ENCODE peak calls at places on chromosomes 1 and 21, in five cellular contexts. A, K, P, H and B are unnamed samples.

GRCh38 chr1:235835226-235835625 is 31.5 kb downstream of the LYST start:
- DNase-seq in K (no peak), H (no peak), P (no peak), A (no peak), B (no peak)

GRCh38 chr21:35909456-35910178 is 150.7 kb downstream of the SETD4 start:
- DNase-seq in H (no peak), K (no peak), A (no peak), P (no peak), B (no peak)

GRCh38 chr1:230753586-230754251 is 6.5 kb downstream of the CAPN9 start:
- DNase-seq in P (no peak), H (peak; percentile 9), A (peak; percentile 87), K (peak; percentile 37), B (no peak)

GRCh38 chr1:165842363-165843129 is 15.1 kb downstream of the UCK2 start:
- DNase-seq in P (no peak), A (no peak), K (no peak), H (no peak), B (no peak)

GRCh38 chr1:64864018-64864945 is 102.1 kb downstream of the JAK1 start:
- DNase-seq in H (no peak), P (peak; percentile 81), K (no peak), A (no peak), B (no peak)

GRCh38 chr1:165539306-165539705 is 4.5 kb upstream of the LRRC52 start:
- DNase-seq in H (no peak), A (no peak), K (no peak), P (no peak), B (no peak)

GRCh38 chr1:54768093-54768492 is 3.8 kb upstream of the PARS2 start:
- DNase-seq in P (no peak), K (no peak), H (no peak), A (no peak), B (peak; percentile 5)

GRCh38 chr1:209241481-209241880 is 342.0 kb upstream of the CAMK1G start:
- DNase-seq in H (no peak), P (no peak), A (no peak), K (no peak), B (no peak)

GRCh38 chr1:17227358-17227915 is 21.5 kb upstream of the PADI3 start:
- DNase-seq in P (no peak), K (no peak), A (no peak), H (no peak), B (no peak)

GRCh38 chr1:52558941-52559340 is 6.0 kb upstream of the TUT4 start:
- DNase-seq in K (no peak), H (no peak), P (no peak), A (no peak), B (no peak)

GRCh38 chr1:20724364-20725188 is 6.8 kb upstream of the KIF17 start:
- DNase-seq in H (no peak), A (no peak), P (no peak), K (no peak), B (peak; percentile 8)

GRCh38 chr1:19661721-19662228 is 2.9 kb upstream of the HTR6 start:
- DNase-seq in P (peak; percentile 15), A (no peak), H (no peak), K (no peak), B (peak; percentile 38)

GRCh38 chr1:118788372-118788955 is 199.7 kb downstream of the TBX15 start:
- DNase-seq in H (no peak), P (no peak), A (peak; percentile 84), K (no peak), B (no peak)

GRCh38 chr1:205541161-205541886 is 36.9 kb downstream of the CDK18 start:
- DNase-seq in P (no peak), H (no peak), K (no peak), A (no peak), B (no peak)

GRCh38 chr1:196324345-196324744 is 283.9 kb downstream of the KCNT2 start:
- DNase-seq in A (no peak), H (no peak), K (no peak), P (no peak), B (no peak)

GRCh38 chr1:37808369-37809319 is 636 bp upstream of the YRDC start:
- DNase-seq in K (peak; percentile 58), A (peak; percentile 81), H (peak; percentile 41), P (no peak), B (peak; percentile 22)

GRCh38 chr1:78095618-78096416 is 50.1 kb downstream of the GIPC2 start:
- DNase-seq in A (no peak), P (no peak), H (no peak), K (no peak), B (no peak)

GRCh38 chr1:116873680-116874271 is 35.9 kb upstream of the PTGFRN start:
- DNase-seq in A (no peak), H (no peak), K (no peak), P (no peak), B (no peak)

GRCh38 chr1:55040083-55040952 is 970 bp downstream of the PCSK9 start:
- DNase-seq in A (no peak), H (no peak), P (no peak), K (no peak), B (no peak)

GRCh38 chr21:17732306-17732705 is 86.8 kb downstream of the C21orf91 start:
- DNase-seq in A (peak; percentile 69), P (no peak), H (no peak), K (no peak), B (no peak)

GRCh38 chr21:35377505-35378090 is 328.5 kb upstream of the RUNX1 start:
- DNase-seq in A (no peak), P (no peak), H (no peak), K (no peak), B (no peak)

GRCh38 chr21:38984982-38985422 is 179.3 kb downstream of the ETS2 start:
- DNase-seq in K (no peak), P (no peak), H (no peak), A (peak; percentile 32), B (peak; percentile 50)

GRCh38 chr1:230773396-230774033 is 26.3 kb downstream of the CAPN9 start:
- DNase-seq in A (no peak), H (no peak), K (no peak), P (no peak), B (no peak)